ENCODE peak calls at places on chromosomes 12 and 14, in eight cellular contexts. X is midbrain, S is HS-27A, W is Calu3, O is astrocyte of the cerebellum, K is astrocyte, Y is nephron progenitor cell, B is posterior cingulate gyrus. I is an unnamed sample.

GRCh38 chr12:119843100-119843499 is 34.0 kb downstream of the CIT start:
- DNase-seq in X (no peak), W (no peak), B (no peak), Y (no peak), O (peak; percentile 73), S (no peak), K (peak; percentile 49), I (no peak)

GRCh38 chr12:32217354-32218310 is 111.0 kb downstream of the BICD1 start:
- DNase-seq in S (peak; percentile 34), W (no peak), Y (no peak), B (no peak), K (peak; percentile 97), X (no peak), O (peak; percentile 58), I (no peak)

GRCh38 chr12:110102255-110102654 is 21.9 kb upstream of the IFT81 start:
- DNase-seq in X (peak; percentile 23), O (peak; percentile 19), K (peak; percentile 56), W (peak; percentile 53), S (peak; percentile 69), B (no peak), Y (peak; percentile 32), I (peak; percentile 92)

GRCh38 chr12:122106891-122107660 is 28.5 kb downstream of the MLXIP start:
- DNase-seq in X (no peak), W (no peak), Y (no peak), O (peak; percentile 78), B (peak; percentile 91), S (no peak), K (peak; percentile 91), I (no peak)

GRCh38 chr12:28390716-28391452 is 200.6 kb downstream of the CCDC91 start:
- DNase-seq in X (no peak), Y (no peak), B (no peak), O (no peak), K (peak; percentile 44), S (no peak), W (no peak), I (no peak)

GRCh38 chr12:96294831-96295230 is 100.7 kb downstream of the ELK3 start:
- DNase-seq in Y (no peak), B (no peak), O (peak; percentile 84), X (no peak), W (no peak), K (peak; percentile 74), S (no peak), I (no peak)

GRCh38 chr14:94536836-94537235 is 24.4 kb upstream of the SERPINA4 start:
- DNase-seq in B (no peak), O (no peak), K (no peak), Y (no peak), X (no peak), W (no peak), S (no peak), I (peak; percentile 71)

GRCh38 chr12:99282086-99282485 is 365.5 kb upstream of the GARIN6 start:
- DNase-seq in B (no peak), X (no peak), W (no peak), O (no peak), K (no peak), Y (no peak), S (no peak), I (no peak)

GRCh38 chr14:55661029-55661428 is 81.0 kb downstream of the KTN1 start:
- DNase-seq in W (no peak), Y (no peak), X (no peak), B (no peak), S (no peak), K (no peak), O (no peak), I (no peak)

GRCh38 chr14:21924479-21924878 is 250.9 kb upstream of the OR4E1 start:
- DNase-seq in K (no peak), B (no peak), S (no peak), Y (no peak), W (no peak), O (no peak), X (no peak), I (no peak)

GRCh38 chr12:32896438-32897275 is at the start of gene PKP2:
- DNase-seq in W (peak; percentile 99), B (no peak), O (no peak), Y (peak; percentile 86), K (no peak), S (no peak), X (peak; percentile 2), I (peak; percentile 80)

GRCh38 chr12:122421263-122421814 is 1.1 kb downstream of the CLIP1 start:
- DNase-seq in S (no peak), Y (no peak), O (no peak), X (peak; percentile 34), W (peak; percentile 65), K (peak; percentile 52), B (peak; percentile 87), I (peak; percentile 82)

GRCh38 chr12:43968736-43969135 is 132.9 kb downstream of the TMEM117 start:
- DNase-seq in K (no peak), O (no peak), X (no peak), Y (no peak), W (no peak), S (no peak), B (no peak), I (no peak)

GRCh38 chr12:4034926-4035325 is 161.7 kb upstream of the PARP11 start:
- DNase-seq in S (no peak), B (no peak), X (no peak), W (no peak), K (no peak), Y (no peak), O (no peak), I (peak; percentile 31)

GRCh38 chr12:53613821-53614220 is 12.4 kb downstream of the ATF7 start:
- DNase-seq in K (peak; percentile 37), B (no peak), S (no peak), W (no peak), O (no peak), Y (no peak), X (no peak), I (no peak)

GRCh38 chr14:93067088-93067487 is 48.6 kb downstream of the ITPK1 start:
- DNase-seq in S (no peak), X (no peak), B (no peak), K (no peak), W (no peak), O (no peak), Y (no peak), I (no peak)

GRCh38 chr12:50326636-50327284 is 43.4 kb upstream of the LIMA1 start:
- DNase-seq in B (no peak), S (no peak), W (peak; percentile 25), Y (no peak), O (peak; percentile 45), K (peak; percentile 51), X (no peak), I (peak; percentile 65)

GRCh38 chr14:101250948-101251811 is 310.1 kb upstream of the DIO3 start:
- DNase-seq in O (no peak), X (no peak), Y (no peak), B (no peak), K (no peak), W (no peak), S (no peak), I (no peak)

GRCh38 chr12:47383942-47384341 is 304.2 kb upstream of the AMIGO2 start:
- DNase-seq in B (no peak), K (peak; percentile 78), X (no peak), O (no peak), Y (no peak), S (no peak), W (no peak), I (no peak)

GRCh38 chr14:74508292-74508731 is 14.7 kb downstream of the ISCA2 start:
- DNase-seq in S (no peak), O (no peak), X (no peak), Y (peak; percentile 39), K (no peak), W (no peak), B (no peak), I (peak; percentile 54)

GRCh38 chr14:56844603-56845002 is 34.3 kb upstream of the OTX2 start:
- DNase-seq in X (no peak), S (no peak), O (no peak), B (no peak), Y (no peak), W (no peak), K (no peak), I (no peak)

GRCh38 chr12:89225401-89225800 is 126.9 kb downstream of the DUSP6 start:
- DNase-seq in B (no peak), X (no peak), S (no peak), K (peak; percentile 75), Y (no peak), O (no peak), W (peak; percentile 55), I (no peak)

GRCh38 chr12:122312926-122313325 is 46.6 kb upstream of the VPS33A start:
- DNase-seq in B (no peak), S (no peak), X (no peak), Y (no peak), O (no peak), K (peak; percentile 15), W (no peak), I (no peak)

GRCh38 chr12:3409662-3410061 is 81.3 kb upstream of the PRMT8 start:
- DNase-seq in S (no peak), O (no peak), Y (no peak), K (no peak), W (no peak), X (no peak), B (no peak), I (no peak)

GRCh38 chr12:113318900-113319628 is 15.8 kb downstream of the SLC8B1 start:
- DNase-seq in X (no peak), S (no peak), W (no peak), O (no peak), K (no peak), B (no peak), Y (no peak), I (no peak)

GRCh38 chr12:3417937-3418336 is 73.1 kb upstream of the PRMT8 start:
- DNase-seq in X (no peak), S (no peak), B (no peak), K (no peak), Y (no peak), W (no peak), O (no peak), I (no peak)

GRCh38 chr12:47767197-47767724 is 5.8 kb upstream of the SLC48A1 start:
- DNase-seq in W (peak; percentile 79), S (no peak), B (peak; percentile 78), Y (peak; percentile 30), X (peak; percentile 59), K (no peak), O (no peak), I (peak; percentile 53)

GRCh38 chr12:112115259-112116045 is 6.9 kb upstream of the NAA25 start:
- DNase-seq in O (no peak), S (no peak), K (no peak), W (no peak), Y (no peak), B (no peak), X (no peak), I (no peak)

GRCh38 chr12:46555379-46555778 is 182.8 kb upstream of the SLC38A2 start:
- DNase-seq in X (no peak), O (peak; percentile 73), B (no peak), S (peak; percentile 61), K (peak; percentile 90), W (no peak), Y (no peak), I (no peak)

GRCh38 chr12:109777544-109777943 is 55.7 kb downstream of the TRPV4 start:
- DNase-seq in O (no peak), S (peak; percentile 15), Y (no peak), K (no peak), W (peak; percentile 34), X (no peak), B (peak; percentile 33), I (peak; percentile 83)

GRCh38 chr12:13204428-13204827 is 7.9 kb downstream of the EMP1 start:
- DNase-seq in K (peak; percentile 74), X (no peak), W (peak; percentile 36), O (no peak), S (no peak), B (no peak), Y (no peak), I (no peak)

GRCh38 chr12:79452906-79453305 is 237.9 kb downstream of the PAWR start:
- DNase-seq in Y (no peak), O (no peak), W (no peak), B (no peak), X (no peak), S (no peak), K (no peak), I (no peak)

GRCh38 chr12:54502485-54502884 is 4.9 kb downstream of the NCKAP1L start:
- DNase-seq in Y (no peak), B (no peak), K (no peak), S (no peak), W (no peak), X (no peak), O (no peak), I (no peak)

GRCh38 chr12:48917857-48918537 is 7.3 kb downstream of the FKBP11 start:
- DNase-seq in K (no peak), X (no peak), S (no peak), B (no peak), Y (no peak), W (no peak), O (no peak), I (no peak)